ENCODE peak calls at places on chromosomes 7 and 10, in six cellular contexts. E, N, K, R, J and U are unnamed samples.
A peak's percentile ranks its signal among the peaks of the same experiment; 100 is the strongest.

GRCh38 chr10:5976689-5977470 is 463 bp downstream of the IL15RA start:
- DNase-seq in E (peak; percentile 55), N (peak; percentile 89), K (peak; percentile 50), R (peak; percentile 40), J (no peak), U (peak; percentile 62)

GRCh38 chr10:78491812-78492211 is 458.1 kb downstream of the RPS24 start:
- DNase-seq in E (no peak), N (no peak), K (no peak), R (no peak), J (no peak), U (peak; percentile 85)

GRCh38 chr10:86653379-86653778 is 968 bp upstream of the OPN4 start:
- DNase-seq in E (no peak), N (no peak), K (no peak), R (peak; percentile 6), J (no peak), U (no peak)

GRCh38 chr10:32938554-32939061 is 19.4 kb downstream of the ITGB1 start:
- DNase-seq in E (peak; percentile 58), N (peak; percentile 73), K (no peak), R (peak; percentile 31), J (peak; percentile 83), U (no peak)

GRCh38 chr10:34539533-34540315 is 275.4 kb downstream of the PARD3 start:
- DNase-seq in E (peak; percentile 56), N (no peak), K (no peak), R (peak; percentile 67), J (peak; percentile 73), U (no peak)

GRCh38 chr10:25694206-25694933 is 239.7 kb upstream of the MYO3A start:
- DNase-seq in E (no peak), N (no peak), K (no peak), R (no peak), J (no peak), U (no peak)

GRCh38 chr7:97025983-97026704 is 1.5 kb upstream of the DLX5 start:
- DNase-seq in E (no peak), N (peak; percentile 71), K (no peak), R (no peak), J (no peak), U (no peak)

GRCh38 chr7:82624337-82624736 is 180.8 kb upstream of the CACNA2D1 start:
- DNase-seq in E (no peak), N (no peak), K (no peak), R (no peak), J (no peak), U (no peak)

GRCh38 chr10:123573236-123574147 is 92.7 kb upstream of the GPR26 start:
- DNase-seq in E (peak; percentile 70), N (no peak), K (no peak), R (peak; percentile 51), J (peak; percentile 36), U (peak; percentile 66)

GRCh38 chr7:88301924-88302323 is 4.8 kb downstream of the STEAP4 start:
- DNase-seq in E (no peak), N (no peak), K (no peak), R (no peak), J (no peak), U (no peak)

GRCh38 chr10:124975977-124976514 is 34.1 kb downstream of the ZRANB1 start:
- DNase-seq in E (no peak), N (no peak), K (no peak), R (no peak), J (no peak), U (no peak)

GRCh38 chr10:60428387-60428737 is 38.7 kb upstream of the ANK3 start:
- DNase-seq in E (no peak), N (no peak), K (no peak), R (no peak), J (no peak), U (no peak)

GRCh38 chr10:119416855-119417254 is 125.7 kb downstream of the RGS10 start:
- DNase-seq in E (peak; percentile 62), N (peak; percentile 92), K (peak; percentile 60), R (peak; percentile 71), J (peak; percentile 46), U (peak; percentile 71)

GRCh38 chr10:79159785-79160184 is 91.0 kb downstream of the ZMIZ1 start:
- DNase-seq in E (no peak), N (no peak), K (peak; percentile 79), R (no peak), J (no peak), U (no peak)

GRCh38 chr10:114611617-114612016 is 46.5 kb downstream of the ABLIM1 start:
- DNase-seq in E (no peak), N (no peak), K (no peak), R (no peak), J (no peak), U (no peak)

GRCh38 chr7:128827971-128828711 is 2.1 kb upstream of the FLNC start:
- DNase-seq in E (no peak), N (no peak), K (peak; percentile 74), R (no peak), J (peak; percentile 20), U (no peak)

GRCh38 chr10:116636976-116637375 is 16.2 kb downstream of the PNLIPRP2 start:
- DNase-seq in E (no peak), N (no peak), K (no peak), R (no peak), J (no peak), U (no peak)

GRCh38 chr7:16587785-16588184 is 57.8 kb downstream of the ANKMY2 start:
- DNase-seq in E (no peak), N (no peak), K (no peak), R (peak; percentile 52), J (no peak), U (no peak)

GRCh38 chr10:133313192-133313591 is 4.5 kb downstream of the ZNF511 start:
- DNase-seq in E (no peak), N (peak; percentile 71), K (no peak), R (no peak), J (no peak), U (no peak)

GRCh38 chr7:150336746-150337145 is 4.7 kb downstream of the RARRES2 start:
- DNase-seq in E (no peak), N (no peak), K (no peak), R (no peak), J (no peak), U (no peak)

GRCh38 chr7:8175929-8176369 is 86.0 kb downstream of the ICA1 start:
- DNase-seq in E (no peak), N (no peak), K (no peak), R (no peak), J (peak; percentile 61), U (peak; percentile 16)

GRCh38 chr7:105643384-105643783 is 62.1 kb upstream of the EFCAB10 start:
- DNase-seq in E (no peak), N (no peak), K (no peak), R (no peak), J (no peak), U (no peak)

GRCh38 chr7:44985033-44985695 is 6.3 kb upstream of the MYO1G start:
- DNase-seq in E (no peak), N (peak; percentile 23), K (no peak), R (no peak), J (no peak), U (peak; percentile 47)

GRCh38 chr10:22992075-22992474 is 64.2 kb downstream of the ARMC3 start:
- DNase-seq in E (no peak), N (no peak), K (no peak), R (no peak), J (no peak), U (no peak)

GRCh38 chr10:51642591-51642990 is 56.8 kb downstream of the CSTF2T start:
- DNase-seq in E (no peak), N (no peak), K (no peak), R (no peak), J (no peak), U (no peak)

GRCh38 chr7:28847681-28848080 is 110.4 kb downstream of the TRIL start:
- DNase-seq in E (no peak), N (no peak), K (no peak), R (no peak), J (no peak), U (no peak)

GRCh38 chr10:99403674-99404073 is 26.8 kb downstream of the GOT1 start:
- DNase-seq in E (no peak), N (no peak), K (no peak), R (no peak), J (no peak), U (no peak)

GRCh38 chr10:34171957-34172527 is 643.1 kb downstream of the PARD3 start:
- DNase-seq in E (no peak), N (no peak), K (no peak), R (no peak), J (no peak), U (no peak)

GRCh38 chr10:557792-558328 is 131.6 kb downstream of the DIP2C start:
- DNase-seq in E (peak; percentile 53), N (no peak), K (peak; percentile 39), R (no peak), J (no peak), U (no peak)

GRCh38 chr7:123966936-123967335 is 41.9 kb downstream of the SPAM1 start:
- DNase-seq in E (no peak), N (no peak), K (no peak), R (no peak), J (no peak), U (peak; percentile 69)
- TF ChIP-seq CTCF in E (no peak), N (no peak), K (no peak), R (no peak), J (no peak), U (no peak)

GRCh38 chr10:97333601-97334369 is 744 bp downstream of the FRAT2 start:
- DNase-seq in E (peak; percentile 54), N (peak; percentile 93), K (no peak), R (peak; percentile 76), J (no peak), U (peak; percentile 94)
- TF ChIP-seq POLR2A in E (no peak), N (no peak), K (no peak), R (no peak), J (no peak), U (peak; percentile 54)

GRCh38 chr7:50473531-50473930 is 23.4 kb upstream of the FIGNL1 start:
- DNase-seq in E (no peak), N (no peak), K (no peak), R (no peak), J (no peak), U (no peak)
- TF ChIP-seq CTCF in E (no peak), N (no peak), K (no peak), R (no peak), J (no peak), U (no peak)

GRCh38 chr7:51069411-51070083 is 247.1 kb downstream of the COBL start:
- DNase-seq in E (no peak), N (no peak), K (no peak), R (no peak), J (no peak), U (no peak)

GRCh38 chr7:51068401-51068800 is 248.2 kb downstream of the COBL start:
- DNase-seq in E (no peak), N (no peak), K (no peak), R (no peak), J (no peak), U (no peak)

GRCh38 chr7:51071427-51071826 is 245.2 kb downstream of the COBL start:
- DNase-seq in E (no peak), N (no peak), K (no peak), R (no peak), J (no peak), U (no peak)

GRCh38 chr7:51067757-51068156 is 248.9 kb downstream of the COBL start:
- DNase-seq in E (peak; percentile 66), N (no peak), K (peak; percentile 41), R (peak; percentile 48), J (peak; percentile 53), U (peak; percentile 70)

DNA sequence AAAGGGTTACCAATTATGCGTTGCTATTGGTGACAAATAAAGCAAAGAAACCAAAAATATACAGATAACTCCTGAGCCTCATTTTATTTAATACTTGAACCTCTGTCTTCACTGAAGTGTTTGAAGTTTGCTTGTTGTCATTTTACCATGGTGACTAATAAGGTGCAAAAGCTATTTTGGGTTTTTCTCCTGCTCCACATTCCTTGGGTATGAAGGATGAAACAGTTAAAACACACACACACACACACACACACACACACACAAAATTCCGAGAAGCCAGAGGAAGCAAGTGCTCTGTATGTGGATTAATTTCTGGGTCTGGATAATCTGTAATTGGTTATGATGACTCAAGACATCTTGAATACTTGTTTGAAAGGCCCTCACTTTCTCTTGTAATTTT is 246.4 kb downstream of the COBL start:
- DNase-seq in E (no peak), N (no peak), K (no peak), R (no peak), J (no peak), U (no peak)
- TF ChIP-seq POLR2A in E (no peak), N (no peak), K (no peak), R (no peak), J (no peak), U (no peak)